ENCODE peak calls at places on chromosome X, in six cellular contexts. M is neural progenitor cell; X is HL-60; O is right atrium auricular region; S is CD8-positive, alpha-beta T cell; Z is IMR-90. U is an unnamed sample.

GRCh38 chrX:19174401-19175025 is 52.2 kb upstream of the ADGRG2 start:
- DNase-seq in M (no peak), X (no peak), O (peak), S (no peak), Z (peak), U (no peak)

GRCh38 chrX:129777218-129777768 is 2.5 kb upstream of the SASH3 start:
- DNase-seq in M (no peak), X (peak), O (no peak), S (peak), Z (no peak), U (no peak)

GRCh38 chrX:19964017-19964710 is 26.7 kb downstream of the BCLAF3 start:
- DNase-seq in M (no peak), X (no peak), O (no peak), S (no peak), Z (no peak), U (peak)

GRCh38 chrX:68827848-68828562 is 816 bp upstream of the EFNB1 start:
- DNase-seq in M (peak), X (peak), O (peak), S (peak), Z (peak), U (peak)

GRCh38 chrX:96770315-96770714 is 85.7 kb downstream of the DIAPH2 start:
- DNase-seq in M (peak), X (no peak), O (no peak), S (no peak), Z (peak), U (no peak)

GRCh38 chrX:24493740-24494543 is 28.9 kb downstream of the PDK3 start:
- DNase-seq in M (no peak), X (no peak), O (no peak), S (no peak), Z (no peak), U (no peak)

GRCh38 chrX:135973025-135973547 is 702 bp downstream of the MMGT1 start:
- DNase-seq in M (no peak), X (peak), O (no peak), S (no peak), Z (peak), U (no peak)

GRCh38 chrX:115023139-115023538 is 5.7 kb upstream of the IL13RA2 start:
- DNase-seq in M (no peak), X (no peak), O (no peak), S (no peak), Z (peak), U (no peak)

GRCh38 chrX:155962906-155963305 is 34.6 kb upstream of the IL9R start:
- DNase-seq in M (no peak), X (no peak), O (no peak), S (no peak), Z (no peak), U (no peak)

GRCh38 chrX:121360280-121360679 is 312.9 kb downstream of the GLUD2 start:
- DNase-seq in M (no peak), X (no peak), O (no peak), S (no peak), Z (no peak), U (no peak)

GRCh38 chrX:38805294-38806053 is 4.2 kb downstream of the MID1IP1 start:
- DNase-seq in M (peak), X (peak), O (peak), S (peak), Z (peak), U (no peak)

GRCh38 chrX:149495573-149496071 is 9.5 kb downstream of the IDS start:
- DNase-seq in M (no peak), X (no peak), O (peak), S (no peak), Z (peak), U (no peak)

GRCh38 chrX:74537011-74537390 is 77.4 kb downstream of the RLIM start:
- DNase-seq in M (no peak), X (no peak), O (peak), S (no peak), Z (peak), U (no peak)

GRCh38 chrX:150049647-150050046 is 111.4 kb upstream of the EOLA2 start:
- DNase-seq in M (no peak), X (no peak), O (no peak), S (no peak), Z (peak), U (no peak)

GRCh38 chrX:25015486-25016360 is at the start of gene ARX:
- DNase-seq in M (peak), X (peak), O (no peak), S (no peak), Z (peak), U (no peak)

GRCh38 chrX:153984351-153985178 is 12.0 kb downstream of the TMEM187 start:
- DNase-seq in M (no peak), X (peak), O (no peak), S (peak), Z (no peak), U (no peak)

DNA sequence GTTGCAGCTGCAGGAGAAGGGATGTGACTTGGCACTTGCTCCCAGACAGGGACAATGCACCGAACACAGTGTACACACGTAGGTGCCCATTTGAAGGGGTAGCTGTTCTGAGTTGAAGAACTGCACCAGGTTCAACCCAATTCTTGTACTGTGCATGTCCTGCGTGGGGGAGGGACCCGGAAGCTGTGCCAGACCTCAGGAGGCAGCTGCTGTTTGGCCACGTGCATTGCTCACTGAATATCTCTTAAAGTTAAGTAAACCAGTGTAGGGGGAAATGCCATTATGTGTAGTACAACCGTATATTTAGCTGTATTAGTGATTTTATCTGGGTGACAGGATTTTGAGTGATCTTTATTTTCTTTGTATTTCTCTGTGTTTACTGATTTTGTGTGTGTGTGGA is 12.0 kb upstream of the RBBP7 start:
- DNase-seq in M (peak), X (peak), O (no peak), S (no peak), Z (peak), U (no peak)
- H3K4me3 ChIP-seq in M (peak), X (no peak), O (peak), S (no peak), Z (no peak), U (no peak)

DNA sequence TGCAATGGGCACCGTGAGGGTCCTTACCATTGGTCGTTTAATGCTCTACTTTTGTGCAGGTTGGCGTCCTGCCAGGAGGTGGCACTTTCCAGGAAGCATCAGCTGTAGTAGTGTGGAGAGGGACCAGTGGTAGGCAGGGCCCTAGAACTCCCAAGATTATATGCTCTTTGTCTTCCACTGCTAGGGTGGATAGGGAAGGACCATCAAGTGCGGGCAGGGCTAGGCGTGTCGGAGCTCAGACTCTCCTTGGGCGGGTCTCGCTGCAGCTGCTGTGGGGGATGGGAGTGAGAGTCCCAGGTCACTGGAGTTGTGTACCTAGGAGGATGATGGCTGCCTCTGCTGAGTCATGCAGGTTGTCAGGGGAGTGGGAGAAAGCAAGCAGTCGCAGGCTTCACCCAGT is 134.7 kb downstream of the KLF8 start:
- DNase-seq in M (no peak), X (no peak), O (no peak), S (no peak), Z (no peak), U (no peak)
- TF ChIP-seq CTCF in M (no peak), X (no peak), O (no peak), S (no peak), Z (no peak), U (no peak)

GRCh38 chrX:108105473-108105872 is 13.9 kb downstream of the ATG4A start:
- DNase-seq in M (no peak), X (no peak), O (no peak), S (no peak), Z (no peak), U (no peak)
- H3K4me3 ChIP-seq in M (no peak), X (no peak), O (no peak), S (no peak), Z (no peak), U (no peak)

GRCh38 chrX:15321447-15321846 is 6.0 kb upstream of the ASB11 start:
- DNase-seq in M (no peak), X (peak), O (no peak), S (no peak), Z (no peak), U (no peak)

GRCh38 chrX:15315509-15315908 is at the start of gene ASB11:
- DNase-seq in M (no peak), X (no peak), O (no peak), S (no peak), Z (no peak), U (no peak)

GRCh38 chrX:15319075-15319474 is 3.6 kb upstream of the ASB11 start:
- DNase-seq in M (no peak), X (no peak), O (no peak), S (no peak), Z (no peak), U (no peak)

GRCh38 chrX:15322472-15322871 is 7.0 kb upstream of the ASB11 start:
- DNase-seq in M (no peak), X (no peak), O (no peak), S (no peak), Z (no peak), U (no peak)

DNA sequence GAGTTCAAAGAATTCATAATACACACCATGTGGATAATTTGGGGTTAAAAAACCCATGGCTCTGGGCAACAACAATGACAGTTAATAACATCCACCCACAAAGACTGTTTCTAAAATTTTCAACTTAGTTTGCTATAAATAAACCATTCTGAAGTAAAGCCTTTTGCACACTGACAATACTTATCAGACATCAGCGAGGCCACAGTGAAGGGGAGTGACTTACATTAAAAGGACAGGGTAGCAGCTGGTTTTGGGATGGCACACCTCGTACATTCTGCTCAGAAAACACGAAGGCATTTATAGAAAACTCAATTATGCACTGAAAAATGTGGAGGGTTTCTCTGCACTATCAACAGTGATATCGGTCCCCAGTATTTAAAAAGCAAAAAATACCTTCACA is 4.9 kb upstream of the ASB11 start:
- DNase-seq in M (no peak), X (no peak), O (no peak), S (no peak), Z (no peak), U (no peak)
- TF ChIP-seq CTCF in M (no peak), X (no peak), O (no peak), S (no peak), Z (no peak), U (no peak)

DNA sequence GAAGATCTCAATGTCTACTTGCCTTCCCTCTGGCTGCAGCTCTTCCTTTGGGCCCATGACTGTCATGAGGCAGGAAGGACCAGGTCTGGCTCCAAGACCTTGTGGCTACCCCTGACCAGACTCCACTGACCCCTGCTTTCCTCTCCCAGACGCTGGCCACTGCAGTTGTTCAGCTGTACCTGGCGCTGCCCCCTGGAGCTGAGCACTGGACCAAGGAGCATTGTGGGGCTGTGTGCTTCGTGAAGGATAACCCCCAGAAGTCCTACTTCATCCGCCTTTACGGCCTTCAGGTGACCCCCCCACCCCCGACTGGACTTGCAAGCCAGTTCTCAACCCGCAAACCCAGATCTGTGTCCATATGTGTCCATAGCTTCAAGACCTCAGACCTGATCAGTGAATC is 535 bp downstream of the WAS start:
- DNase-seq in M (no peak), X (no peak), O (no peak), S (no peak), Z (no peak), U (no peak)
- H3K4me3 ChIP-seq in M (no peak), X (peak), O (no peak), S (peak), Z (no peak), U (peak)

DNA sequence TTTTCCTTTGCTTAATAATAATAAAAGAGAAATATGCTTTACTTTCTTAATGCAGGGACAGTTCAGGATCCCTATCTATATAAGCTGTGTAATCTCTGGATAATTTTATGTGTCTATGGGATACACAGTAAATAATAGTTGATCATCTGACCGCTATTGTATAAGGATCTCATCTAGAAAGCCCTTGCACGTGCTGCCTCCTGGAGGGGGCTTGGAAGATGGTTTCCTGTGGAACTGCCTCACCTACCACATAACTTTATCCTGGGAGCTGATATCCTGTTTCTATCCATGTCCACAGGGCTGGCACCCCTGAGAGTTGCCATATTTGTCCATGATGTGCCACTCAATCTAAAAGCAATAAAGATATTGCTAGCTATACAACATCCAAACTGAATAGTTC is 139.3 kb upstream of the FRMPD4 start:
- DNase-seq in M (no peak), X (no peak), O (no peak), S (no peak), Z (no peak), U (no peak)
- TF ChIP-seq CTCF in M (peak), X (no peak), O (no peak), S (no peak), Z (no peak), U (no peak)

U was measured in GM12864.